ENCODE peak calls at places on chromosomes 6 and 20, in five cellular contexts. One of them, this sample, is unnamed.
A peak's percentile ranks its signal among the peaks of the same experiment; 100 is the strongest.

GRCh38 chr6:167441653-167442644 is 117.1 kb downstream of the TTLL2 start:
- DNase-seq in CD4-positive, alpha-beta T cell: no peak
- DNase-seq in ovary: no peak
- DNase-seq in NB4: no peak
- DNase-seq in progenitor cell of endocrine pancreas: no peak
- DNase-seq in this sample: no peak

GRCh38 chr6:36373368-36374009 is 14.0 kb downstream of the ETV7 start:
- DNase-seq in ovary: no peak
- DNase-seq in progenitor cell of endocrine pancreas: no peak
- DNase-seq in NB4: peak; percentile 66
- DNase-seq in CD4-positive, alpha-beta T cell: no peak
- DNase-seq in this sample: no peak

GRCh38 chr20:38127011-38127621 is 38.0 kb downstream of the TGM2 start:
- DNase-seq in ovary: peak; percentile 47
- DNase-seq in NB4: no peak
- DNase-seq in progenitor cell of endocrine pancreas: no peak
- DNase-seq in CD4-positive, alpha-beta T cell: no peak
- DNase-seq in this sample: no peak

GRCh38 chr6:53925891-53926290 is 131.1 kb downstream of the LRRC1 start:
- DNase-seq in progenitor cell of endocrine pancreas: no peak
- DNase-seq in NB4: no peak
- DNase-seq in ovary: no peak
- DNase-seq in CD4-positive, alpha-beta T cell: no peak
- DNase-seq in this sample: no peak

GRCh38 chr6:140281236-140281635 is 906.8 kb upstream of the CITED2 start:
- DNase-seq in CD4-positive, alpha-beta T cell: no peak
- DNase-seq in ovary: no peak
- DNase-seq in NB4: no peak
- DNase-seq in progenitor cell of endocrine pancreas: no peak
- DNase-seq in this sample: no peak

GRCh38 chr6:126444874-126445273 is 105.0 kb downstream of the CENPW start:
- DNase-seq in ovary: no peak
- DNase-seq in progenitor cell of endocrine pancreas: no peak
- DNase-seq in CD4-positive, alpha-beta T cell: no peak
- DNase-seq in NB4: no peak
- DNase-seq in this sample: no peak

GRCh38 chr20:63100926-63101699 is 94.3 kb upstream of the BHLHE23 start:
- DNase-seq in CD4-positive, alpha-beta T cell: peak; percentile 30
- DNase-seq in progenitor cell of endocrine pancreas: no peak
- DNase-seq in NB4: no peak
- DNase-seq in ovary: no peak
- DNase-seq in this sample: no peak

GRCh38 chr20:33251496-33251895 is 15.7 kb downstream of the BPIFA1 start:
- DNase-seq in progenitor cell of endocrine pancreas: no peak
- DNase-seq in ovary: no peak
- DNase-seq in NB4: no peak
- DNase-seq in CD4-positive, alpha-beta T cell: no peak
- DNase-seq in this sample: no peak

GRCh38 chr6:83853968-83854501 is 875 bp downstream of the RIPPLY2 start:
- DNase-seq in CD4-positive, alpha-beta T cell: no peak
- DNase-seq in NB4: no peak
- DNase-seq in progenitor cell of endocrine pancreas: no peak
- DNase-seq in ovary: no peak
- DNase-seq in this sample: no peak

GRCh38 chr20:469746-470490 is 7.6 kb upstream of the TBC1D20 start:
- DNase-seq in progenitor cell of endocrine pancreas: no peak
- DNase-seq in ovary: no peak
- DNase-seq in CD4-positive, alpha-beta T cell: no peak
- DNase-seq in NB4: no peak
- DNase-seq in this sample: no peak

GRCh38 chr20:41261260-41261659 is 56.3 kb downstream of the ZHX3 start:
- DNase-seq in ovary: no peak
- DNase-seq in CD4-positive, alpha-beta T cell: no peak
- DNase-seq in NB4: no peak
- DNase-seq in progenitor cell of endocrine pancreas: no peak
- DNase-seq in this sample: no peak

GRCh38 chr20:2778602-2779321 is 21.7 kb downstream of the CPXM1 start:
- DNase-seq in CD4-positive, alpha-beta T cell: no peak
- DNase-seq in NB4: no peak
- DNase-seq in progenitor cell of endocrine pancreas: no peak
- DNase-seq in ovary: no peak
- DNase-seq in this sample: no peak

GRCh38 chr6:99458319-99458718 is 33.2 kb upstream of the PNISR start:
- DNase-seq in progenitor cell of endocrine pancreas: no peak
- DNase-seq in CD4-positive, alpha-beta T cell: no peak
- DNase-seq in NB4: peak; percentile 70
- DNase-seq in ovary: no peak
- DNase-seq in this sample: no peak

GRCh38 chr6:17484201-17484606 is 90.8 kb downstream of the CAP2 start:
- DNase-seq in NB4: no peak
- DNase-seq in CD4-positive, alpha-beta T cell: no peak
- DNase-seq in ovary: no peak
- DNase-seq in progenitor cell of endocrine pancreas: no peak
- DNase-seq in this sample: no peak

GRCh38 chr20:41376349-41376748 is 9.7 kb upstream of the EMILIN3 start:
- DNase-seq in CD4-positive, alpha-beta T cell: no peak
- DNase-seq in ovary: no peak
- DNase-seq in NB4: no peak
- DNase-seq in progenitor cell of endocrine pancreas: no peak
- DNase-seq in this sample: no peak

GRCh38 chr6:157524735-157525134 is 143.7 kb downstream of the ZDHHC14 start:
- DNase-seq in CD4-positive, alpha-beta T cell: no peak
- DNase-seq in NB4: no peak
- DNase-seq in ovary: no peak
- DNase-seq in progenitor cell of endocrine pancreas: no peak
- DNase-seq in this sample: no peak

GRCh38 chr6:110317646-110318045 is 40.5 kb downstream of the METTL24 start:
- DNase-seq in CD4-positive, alpha-beta T cell: no peak
- DNase-seq in NB4: no peak
- DNase-seq in ovary: no peak
- DNase-seq in progenitor cell of endocrine pancreas: no peak
- DNase-seq in this sample: no peak

GRCh38 chr6:11430036-11430435 is 107.5 kb upstream of the TMEM170B start:
- DNase-seq in NB4: no peak
- DNase-seq in CD4-positive, alpha-beta T cell: no peak
- DNase-seq in progenitor cell of endocrine pancreas: no peak
- DNase-seq in ovary: no peak
- DNase-seq in this sample: no peak

GRCh38 chr20:38109657-38110524 is 55.2 kb downstream of the TGM2 start:
- DNase-seq in NB4: peak; percentile 47
- DNase-seq in progenitor cell of endocrine pancreas: no peak
- DNase-seq in ovary: no peak
- DNase-seq in CD4-positive, alpha-beta T cell: no peak
- DNase-seq in this sample: peak; percentile 98

GRCh38 chr6:135871878-135872277 is 20.4 kb downstream of the PDE7B start:
- DNase-seq in CD4-positive, alpha-beta T cell: no peak
- DNase-seq in NB4: no peak
- DNase-seq in progenitor cell of endocrine pancreas: no peak
- DNase-seq in ovary: no peak
- DNase-seq in this sample: peak; percentile 46

GRCh38 chr6:135875446-135875845 is 23.9 kb downstream of the PDE7B start:
- DNase-seq in progenitor cell of endocrine pancreas: no peak
- DNase-seq in CD4-positive, alpha-beta T cell: no peak
- DNase-seq in NB4: no peak
- DNase-seq in ovary: no peak
- DNase-seq in this sample: no peak

GRCh38 chr6:135880066-135880972 is 28.8 kb downstream of the PDE7B start:
- DNase-seq in CD4-positive, alpha-beta T cell: peak; percentile 43
- DNase-seq in progenitor cell of endocrine pancreas: no peak
- DNase-seq in NB4: peak; percentile 60
- DNase-seq in ovary: no peak
- DNase-seq in this sample: peak; percentile 46

GRCh38 chr6:135877666-135878065 is 26.2 kb downstream of the PDE7B start:
- DNase-seq in ovary: no peak
- DNase-seq in progenitor cell of endocrine pancreas: no peak
- DNase-seq in CD4-positive, alpha-beta T cell: no peak
- DNase-seq in NB4: no peak
- DNase-seq in this sample: no peak

DNA sequence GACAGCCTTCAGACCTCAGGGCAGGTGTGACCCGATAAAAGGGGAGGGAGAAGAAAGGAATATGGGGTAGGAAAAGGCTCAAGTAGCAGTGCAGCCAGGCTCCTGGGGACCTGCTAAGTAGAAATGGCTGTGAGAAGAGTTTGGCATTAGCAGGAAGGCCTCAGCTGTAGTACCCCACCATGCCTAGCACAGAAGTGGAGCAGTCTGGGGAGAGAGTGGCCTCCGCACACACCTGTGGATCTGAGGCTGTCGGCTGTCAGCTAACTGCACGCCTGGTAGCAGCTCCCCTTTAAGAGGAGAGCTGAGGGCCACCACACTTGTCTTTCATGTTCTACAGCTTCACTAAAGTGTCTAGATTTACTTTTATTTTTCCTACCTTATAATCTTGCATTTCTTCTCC is 24.5 kb downstream of the PDE7B start:
- DNase-seq in CD4-positive, alpha-beta T cell: no peak
- DNase-seq in progenitor cell of endocrine pancreas: no peak
- DNase-seq in NB4: no peak
- DNase-seq in ovary: no peak
- DNase-seq in this sample: no peak
- TF ChIP-seq CTCF in CD4-positive, alpha-beta T cell: no peak
- TF ChIP-seq CTCF in progenitor cell of endocrine pancreas: no peak
- TF ChIP-seq CTCF in NB4: no peak
- TF ChIP-seq CTCF in ovary: no peak
- TF ChIP-seq CTCF in this sample: no peak

GRCh38 chr20:13775867-13776266 is 8.9 kb downstream of the ESF1 start:
- DNase-seq in CD4-positive, alpha-beta T cell: no peak
- DNase-seq in ovary: no peak
- DNase-seq in progenitor cell of endocrine pancreas: no peak
- DNase-seq in NB4: no peak
- DNase-seq in this sample: no peak

GRCh38 chr20:13777171-13777601 is 7.5 kb downstream of the ESF1 start:
- DNase-seq in ovary: no peak
- DNase-seq in progenitor cell of endocrine pancreas: no peak
- DNase-seq in CD4-positive, alpha-beta T cell: no peak
- DNase-seq in NB4: no peak
- DNase-seq in this sample: no peak

GRCh38 chr20:13770141-13770540 is 14.6 kb downstream of the ESF1 start:
- DNase-seq in NB4: no peak
- DNase-seq in progenitor cell of endocrine pancreas: no peak
- DNase-seq in CD4-positive, alpha-beta T cell: no peak
- DNase-seq in ovary: no peak
- DNase-seq in this sample: no peak

GRCh38 chr20:13772529-13772928 is 12.2 kb downstream of the ESF1 start:
- DNase-seq in progenitor cell of endocrine pancreas: no peak
- DNase-seq in NB4: no peak
- DNase-seq in CD4-positive, alpha-beta T cell: no peak
- DNase-seq in ovary: no peak
- DNase-seq in this sample: no peak

GRCh38 chr20:13771853-13772453 is 12.8 kb downstream of the ESF1 start:
- DNase-seq in CD4-positive, alpha-beta T cell: no peak
- DNase-seq in NB4: peak; percentile 31
- DNase-seq in ovary: no peak
- DNase-seq in progenitor cell of endocrine pancreas: no peak
- DNase-seq in this sample: no peak
- TF ChIP-seq CTCF in CD4-positive, alpha-beta T cell: peak; percentile 83
- TF ChIP-seq CTCF in NB4: no peak
- TF ChIP-seq CTCF in ovary: peak; percentile 30
- TF ChIP-seq CTCF in progenitor cell of endocrine pancreas: peak; percentile 69
- TF ChIP-seq CTCF in this sample: peak; percentile 2

GRCh38 chr6:88359530-88360202 is 193.5 kb upstream of the CNR1 start:
- DNase-seq in CD4-positive, alpha-beta T cell: no peak
- DNase-seq in progenitor cell of endocrine pancreas: no peak
- DNase-seq in ovary: no peak
- DNase-seq in NB4: peak; percentile 5
- DNase-seq in this sample: no peak
- TF ChIP-seq CTCF in CD4-positive, alpha-beta T cell: no peak
- TF ChIP-seq CTCF in progenitor cell of endocrine pancreas: no peak
- TF ChIP-seq CTCF in ovary: no peak
- TF ChIP-seq CTCF in NB4: no peak
- TF ChIP-seq CTCF in this sample: no peak

GRCh38 chr6:5300206-5300764 is 39.0 kb downstream of the FARS2 start:
- DNase-seq in CD4-positive, alpha-beta T cell: no peak
- DNase-seq in ovary: no peak
- DNase-seq in progenitor cell of endocrine pancreas: no peak
- DNase-seq in NB4: no peak
- DNase-seq in this sample: no peak

GRCh38 chr6:5302220-5302946 is 41.1 kb downstream of the FARS2 start:
- DNase-seq in NB4: no peak
- DNase-seq in ovary: peak; percentile 13
- DNase-seq in CD4-positive, alpha-beta T cell: no peak
- DNase-seq in progenitor cell of endocrine pancreas: no peak
- DNase-seq in this sample: no peak

GRCh38 chr6:5305968-5306626 is 44.8 kb downstream of the FARS2 start:
- DNase-seq in NB4: no peak
- DNase-seq in progenitor cell of endocrine pancreas: no peak
- DNase-seq in CD4-positive, alpha-beta T cell: no peak
- DNase-seq in ovary: no peak
- DNase-seq in this sample: no peak

GRCh38 chr6:5303711-5304110 is 42.4 kb downstream of the FARS2 start:
- DNase-seq in ovary: no peak
- DNase-seq in NB4: no peak
- DNase-seq in progenitor cell of endocrine pancreas: no peak
- DNase-seq in CD4-positive, alpha-beta T cell: no peak
- DNase-seq in this sample: no peak

GRCh38 chr6:5302995-5303622 is 41.8 kb downstream of the FARS2 start:
- DNase-seq in progenitor cell of endocrine pancreas: peak; percentile 22
- DNase-seq in CD4-positive, alpha-beta T cell: peak; percentile 56
- DNase-seq in NB4: no peak
- DNase-seq in ovary: no peak
- DNase-seq in this sample: no peak
- TF ChIP-seq CTCF in progenitor cell of endocrine pancreas: peak; percentile 67
- TF ChIP-seq CTCF in CD4-positive, alpha-beta T cell: peak; percentile 63
- TF ChIP-seq CTCF in NB4: no peak
- TF ChIP-seq CTCF in ovary: no peak
- TF ChIP-seq CTCF in this sample: peak; percentile 40

GRCh38 chr6:31712296-31712695 is 2.9 kb upstream of the LY6G6D start:
- DNase-seq in NB4: no peak
- DNase-seq in CD4-positive, alpha-beta T cell: no peak
- DNase-seq in progenitor cell of endocrine pancreas: no peak
- DNase-seq in ovary: no peak
- DNase-seq in this sample: no peak
- TF ChIP-seq CTCF in NB4: no peak
- TF ChIP-seq CTCF in CD4-positive, alpha-beta T cell: no peak
- TF ChIP-seq CTCF in progenitor cell of endocrine pancreas: no peak
- TF ChIP-seq CTCF in ovary: no peak
- TF ChIP-seq CTCF in this sample: peak; percentile 21

DNA sequence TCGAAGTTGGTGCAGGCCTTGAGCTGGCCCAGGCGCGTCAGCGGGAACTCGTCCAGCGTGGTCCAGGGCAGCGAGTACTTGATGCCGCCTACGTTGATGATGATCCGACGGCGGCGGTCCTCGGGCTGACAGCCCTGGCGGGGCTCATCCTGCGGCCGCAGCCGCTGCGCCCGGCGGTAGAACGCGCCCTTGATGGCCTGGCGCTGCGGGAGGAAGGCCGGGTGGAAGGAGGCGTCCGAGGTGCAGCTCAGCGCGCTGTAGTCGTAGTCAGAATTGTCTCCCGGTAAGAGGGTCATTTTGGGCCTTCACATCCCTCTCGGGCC is 12.9 kb downstream of the KCNG1 start:
- DNase-seq in CD4-positive, alpha-beta T cell: no peak
- DNase-seq in ovary: no peak
- DNase-seq in progenitor cell of endocrine pancreas: no peak
- DNase-seq in NB4: no peak
- DNase-seq in this sample: no peak
- TF ChIP-seq CTCF in CD4-positive, alpha-beta T cell: no peak
- TF ChIP-seq CTCF in ovary: no peak
- TF ChIP-seq CTCF in progenitor cell of endocrine pancreas: no peak
- TF ChIP-seq CTCF in NB4: no peak
- TF ChIP-seq CTCF in this sample: no peak

GRCh38 chr20:18304618-18305017 is 16.3 kb downstream of the ZNF133 start:
- DNase-seq in CD4-positive, alpha-beta T cell: no peak
- DNase-seq in NB4: peak; percentile 6
- DNase-seq in progenitor cell of endocrine pancreas: no peak
- DNase-seq in ovary: no peak
- DNase-seq in this sample: no peak
- TF ChIP-seq CTCF in CD4-positive, alpha-beta T cell: no peak
- TF ChIP-seq CTCF in NB4: no peak
- TF ChIP-seq CTCF in progenitor cell of endocrine pancreas: peak; percentile 37
- TF ChIP-seq CTCF in ovary: no peak
- TF ChIP-seq CTCF in this sample: no peak